ENCODE peak calls at places on chromosomes 11 and 22, in nine cellular contexts. One of them, this sample, is unnamed.

GRCh38 chr11:70539360-70540095 is 141.2 kb downstream of the CTTN start:
- DNase-seq in AG09309: no peak
- DNase-seq in cardiac fibroblast: no peak
- DNase-seq in activated T-helper 9 cell treated with anti-CD3 and anti-CD28 coated beads, Interleukin-2, amount 50 U/mL, for 16 hours: no peak
- DNase-seq in right cardiac atrium: no peak
- DNase-seq in SHP77 treated with DMSO at 0.1 percent for 48 hours: no peak
- DNase-seq in activated naive CD4-positive, alpha-beta T cell treated with Interleukin-2 at 50 U/mL for 16 hours: no peak
- DNase-seq in Calu3: no peak
- DNase-seq in heart right ventricle: no peak
- DNase-seq in this sample: no peak

GRCh38 chr11:117319214-117319840 is 3.3 kb upstream of the BACE1 start:
- DNase-seq in heart right ventricle: no peak
- DNase-seq in activated naive CD4-positive, alpha-beta T cell treated with Interleukin-2 at 50 U/mL for 16 hours: no peak
- DNase-seq in SHP77 treated with DMSO at 0.1 percent for 48 hours: no peak
- DNase-seq in AG09309: no peak
- DNase-seq in Calu3: no peak
- DNase-seq in cardiac fibroblast: peak; percentile 73
- DNase-seq in right cardiac atrium: no peak
- DNase-seq in activated T-helper 9 cell treated with anti-CD3 and anti-CD28 coated beads, Interleukin-2, amount 50 U/mL, for 16 hours: no peak
- DNase-seq in this sample: no peak

GRCh38 chr22:45758603-45759002 is 87.0 kb downstream of the ATXN10 start:
- DNase-seq in heart right ventricle: no peak
- DNase-seq in right cardiac atrium: no peak
- DNase-seq in activated T-helper 9 cell treated with anti-CD3 and anti-CD28 coated beads, Interleukin-2, amount 50 U/mL, for 16 hours: no peak
- DNase-seq in activated naive CD4-positive, alpha-beta T cell treated with Interleukin-2 at 50 U/mL for 16 hours: no peak
- DNase-seq in cardiac fibroblast: no peak
- DNase-seq in AG09309: no peak
- DNase-seq in SHP77 treated with DMSO at 0.1 percent for 48 hours: no peak
- DNase-seq in Calu3: no peak
- DNase-seq in this sample: no peak

GRCh38 chr11:109972181-109972715 is 120.9 kb upstream of the ZC3H12C start:
- DNase-seq in heart right ventricle: peak; percentile 16
- DNase-seq in Calu3: no peak
- DNase-seq in right cardiac atrium: no peak
- DNase-seq in activated naive CD4-positive, alpha-beta T cell treated with Interleukin-2 at 50 U/mL for 16 hours: no peak
- DNase-seq in SHP77 treated with DMSO at 0.1 percent for 48 hours: no peak
- DNase-seq in cardiac fibroblast: peak; percentile 31
- DNase-seq in activated T-helper 9 cell treated with anti-CD3 and anti-CD28 coated beads, Interleukin-2, amount 50 U/mL, for 16 hours: no peak
- DNase-seq in AG09309: no peak
- DNase-seq in this sample: peak; percentile 70

GRCh38 chr11:9266132-9266736 is 1.1 kb upstream of the DENND5A start:
- DNase-seq in heart right ventricle: no peak
- DNase-seq in cardiac fibroblast: no peak
- DNase-seq in SHP77 treated with DMSO at 0.1 percent for 48 hours: no peak
- DNase-seq in activated T-helper 9 cell treated with anti-CD3 and anti-CD28 coated beads, Interleukin-2, amount 50 U/mL, for 16 hours: no peak
- DNase-seq in AG09309: no peak
- DNase-seq in right cardiac atrium: no peak
- DNase-seq in activated naive CD4-positive, alpha-beta T cell treated with Interleukin-2 at 50 U/mL for 16 hours: no peak
- DNase-seq in Calu3: no peak
- DNase-seq in this sample: no peak

GRCh38 chr11:82080160-82080559 is 653.5 kb downstream of the FAM181B start:
- DNase-seq in activated T-helper 9 cell treated with anti-CD3 and anti-CD28 coated beads, Interleukin-2, amount 50 U/mL, for 16 hours: no peak
- DNase-seq in SHP77 treated with DMSO at 0.1 percent for 48 hours: no peak
- DNase-seq in cardiac fibroblast: peak; percentile 5
- DNase-seq in AG09309: peak; percentile 5
- DNase-seq in activated naive CD4-positive, alpha-beta T cell treated with Interleukin-2 at 50 U/mL for 16 hours: no peak
- DNase-seq in right cardiac atrium: no peak
- DNase-seq in Calu3: no peak
- DNase-seq in heart right ventricle: no peak
- DNase-seq in this sample: no peak

GRCh38 chr22:32926600-32926999 is 125.1 kb downstream of the TIMP3 start:
- DNase-seq in activated naive CD4-positive, alpha-beta T cell treated with Interleukin-2 at 50 U/mL for 16 hours: no peak
- DNase-seq in AG09309: no peak
- DNase-seq in Calu3: peak; percentile 34
- DNase-seq in activated T-helper 9 cell treated with anti-CD3 and anti-CD28 coated beads, Interleukin-2, amount 50 U/mL, for 16 hours: no peak
- DNase-seq in heart right ventricle: no peak
- DNase-seq in SHP77 treated with DMSO at 0.1 percent for 48 hours: peak; percentile 2
- DNase-seq in right cardiac atrium: no peak
- DNase-seq in cardiac fibroblast: peak; percentile 43
- DNase-seq in this sample: no peak

GRCh38 chr22:41310336-41310735 is 9.0 kb downstream of the ZC3H7B start:
- DNase-seq in activated naive CD4-positive, alpha-beta T cell treated with Interleukin-2 at 50 U/mL for 16 hours: no peak
- DNase-seq in cardiac fibroblast: no peak
- DNase-seq in AG09309: no peak
- DNase-seq in SHP77 treated with DMSO at 0.1 percent for 48 hours: no peak
- DNase-seq in activated T-helper 9 cell treated with anti-CD3 and anti-CD28 coated beads, Interleukin-2, amount 50 U/mL, for 16 hours: no peak
- DNase-seq in right cardiac atrium: no peak
- DNase-seq in heart right ventricle: no peak
- DNase-seq in Calu3: no peak
- DNase-seq in this sample: no peak

GRCh38 chr11:125165111-125165663 is 636 bp downstream of the PKNOX2 start:
- DNase-seq in Calu3: peak; percentile 10
- DNase-seq in activated naive CD4-positive, alpha-beta T cell treated with Interleukin-2 at 50 U/mL for 16 hours: peak; percentile 9
- DNase-seq in activated T-helper 9 cell treated with anti-CD3 and anti-CD28 coated beads, Interleukin-2, amount 50 U/mL, for 16 hours: no peak
- DNase-seq in AG09309: no peak
- DNase-seq in right cardiac atrium: peak; percentile 83
- DNase-seq in SHP77 treated with DMSO at 0.1 percent for 48 hours: no peak
- DNase-seq in cardiac fibroblast: peak; percentile 51
- DNase-seq in heart right ventricle: no peak
- DNase-seq in this sample: no peak

GRCh38 chr11:59857444-59858434 is 8.5 kb downstream of the TCN1 start:
- DNase-seq in cardiac fibroblast: peak; percentile 45
- DNase-seq in activated naive CD4-positive, alpha-beta T cell treated with Interleukin-2 at 50 U/mL for 16 hours: no peak
- DNase-seq in right cardiac atrium: no peak
- DNase-seq in Calu3: no peak
- DNase-seq in heart right ventricle: no peak
- DNase-seq in AG09309: no peak
- DNase-seq in activated T-helper 9 cell treated with anti-CD3 and anti-CD28 coated beads, Interleukin-2, amount 50 U/mL, for 16 hours: no peak
- DNase-seq in SHP77 treated with DMSO at 0.1 percent for 48 hours: no peak
- DNase-seq in this sample: no peak

GRCh38 chr11:108973402-108974119 is 308.7 kb downstream of the DDX10 start:
- DNase-seq in activated naive CD4-positive, alpha-beta T cell treated with Interleukin-2 at 50 U/mL for 16 hours: no peak
- DNase-seq in AG09309: peak; percentile 86
- DNase-seq in activated T-helper 9 cell treated with anti-CD3 and anti-CD28 coated beads, Interleukin-2, amount 50 U/mL, for 16 hours: no peak
- DNase-seq in right cardiac atrium: no peak
- DNase-seq in cardiac fibroblast: peak; percentile 91
- DNase-seq in Calu3: no peak
- DNase-seq in SHP77 treated with DMSO at 0.1 percent for 48 hours: no peak
- DNase-seq in heart right ventricle: no peak
- DNase-seq in this sample: no peak

GRCh38 chr11:6431861-6432260 is 8.9 kb downstream of the HPX start:
- DNase-seq in SHP77 treated with DMSO at 0.1 percent for 48 hours: no peak
- DNase-seq in activated naive CD4-positive, alpha-beta T cell treated with Interleukin-2 at 50 U/mL for 16 hours: no peak
- DNase-seq in cardiac fibroblast: peak; percentile 92
- DNase-seq in Calu3: no peak
- DNase-seq in heart right ventricle: no peak
- DNase-seq in right cardiac atrium: no peak
- DNase-seq in AG09309: peak; percentile 39
- DNase-seq in activated T-helper 9 cell treated with anti-CD3 and anti-CD28 coated beads, Interleukin-2, amount 50 U/mL, for 16 hours: no peak
- DNase-seq in this sample: no peak

GRCh38 chr22:39174498-39175120 is 22.1 kb upstream of the CBX7 start:
- DNase-seq in right cardiac atrium: peak; percentile 94
- DNase-seq in AG09309: no peak
- DNase-seq in Calu3: peak; percentile 86
- DNase-seq in cardiac fibroblast: peak; percentile 96
- DNase-seq in SHP77 treated with DMSO at 0.1 percent for 48 hours: no peak
- DNase-seq in heart right ventricle: peak; percentile 87
- DNase-seq in activated T-helper 9 cell treated with anti-CD3 and anti-CD28 coated beads, Interleukin-2, amount 50 U/mL, for 16 hours: peak; percentile 35
- DNase-seq in activated naive CD4-positive, alpha-beta T cell treated with Interleukin-2 at 50 U/mL for 16 hours: peak; percentile 59
- DNase-seq in this sample: no peak

GRCh38 chr11:62400760-62401159 is 18.1 kb upstream of the SCGB1A1 start:
- DNase-seq in AG09309: peak; percentile 46
- DNase-seq in Calu3: no peak
- DNase-seq in SHP77 treated with DMSO at 0.1 percent for 48 hours: no peak
- DNase-seq in heart right ventricle: peak; percentile 85
- DNase-seq in cardiac fibroblast: peak; percentile 59
- DNase-seq in activated naive CD4-positive, alpha-beta T cell treated with Interleukin-2 at 50 U/mL for 16 hours: no peak
- DNase-seq in right cardiac atrium: peak; percentile 95
- DNase-seq in activated T-helper 9 cell treated with anti-CD3 and anti-CD28 coated beads, Interleukin-2, amount 50 U/mL, for 16 hours: no peak
- DNase-seq in this sample: no peak

GRCh38 chr11:125123947-125124633 is 12.7 kb upstream of the TMEM218 start:
- DNase-seq in heart right ventricle: peak; percentile 49
- DNase-seq in activated naive CD4-positive, alpha-beta T cell treated with Interleukin-2 at 50 U/mL for 16 hours: peak; percentile 36
- DNase-seq in cardiac fibroblast: peak; percentile 72
- DNase-seq in SHP77 treated with DMSO at 0.1 percent for 48 hours: no peak
- DNase-seq in AG09309: no peak
- DNase-seq in right cardiac atrium: peak; percentile 81
- DNase-seq in Calu3: no peak
- DNase-seq in activated T-helper 9 cell treated with anti-CD3 and anti-CD28 coated beads, Interleukin-2, amount 50 U/mL, for 16 hours: peak; percentile 12
- DNase-seq in this sample: no peak

GRCh38 chr11:93537767-93538261 is 5.4 kb downstream of the SMCO4 start:
- DNase-seq in heart right ventricle: no peak
- DNase-seq in right cardiac atrium: peak; percentile 64
- DNase-seq in SHP77 treated with DMSO at 0.1 percent for 48 hours: no peak
- DNase-seq in activated naive CD4-positive, alpha-beta T cell treated with Interleukin-2 at 50 U/mL for 16 hours: no peak
- DNase-seq in cardiac fibroblast: no peak
- DNase-seq in activated T-helper 9 cell treated with anti-CD3 and anti-CD28 coated beads, Interleukin-2, amount 50 U/mL, for 16 hours: no peak
- DNase-seq in Calu3: peak; percentile 20
- DNase-seq in AG09309: no peak
- DNase-seq in this sample: no peak

GRCh38 chr11:57434640-57435546 is 8.0 kb upstream of the SLC43A3 start:
- DNase-seq in SHP77 treated with DMSO at 0.1 percent for 48 hours: no peak
- DNase-seq in heart right ventricle: no peak
- DNase-seq in cardiac fibroblast: peak; percentile 97
- DNase-seq in Calu3: no peak
- DNase-seq in activated T-helper 9 cell treated with anti-CD3 and anti-CD28 coated beads, Interleukin-2, amount 50 U/mL, for 16 hours: no peak
- DNase-seq in AG09309: peak; percentile 94
- DNase-seq in activated naive CD4-positive, alpha-beta T cell treated with Interleukin-2 at 50 U/mL for 16 hours: no peak
- DNase-seq in right cardiac atrium: no peak
- DNase-seq in this sample: no peak

GRCh38 chr22:29143848-29144785 is 61.6 kb upstream of the EMID1 start:
- DNase-seq in SHP77 treated with DMSO at 0.1 percent for 48 hours: peak; percentile 40
- DNase-seq in activated T-helper 9 cell treated with anti-CD3 and anti-CD28 coated beads, Interleukin-2, amount 50 U/mL, for 16 hours: no peak
- DNase-seq in AG09309: no peak
- DNase-seq in cardiac fibroblast: no peak
- DNase-seq in activated naive CD4-positive, alpha-beta T cell treated with Interleukin-2 at 50 U/mL for 16 hours: no peak
- DNase-seq in Calu3: no peak
- DNase-seq in heart right ventricle: no peak
- DNase-seq in right cardiac atrium: no peak
- DNase-seq in this sample: no peak